ENCODE peak calls at places on chromosome 12, in seven cellular contexts. R is lung; X is NCI-H2081; L is fibroblast of pulmonary artery; S is GDM1; F is T-helper 1 cell; H is stimulated activated CD8-positive, alpha-beta memory T cell treated with anti-CD3 and anti-CD28 coated beads, Interleukin-15, amount 100 ng/mL, for 24 hours. Z is an unnamed sample.

GRCh38 chr12:102376251-102376747 is 104.1 kb downstream of the IGF1 start:
- DNase-seq in R (no peak), S (no peak), X (no peak), L (peak), F (no peak), H (no peak), Z (no peak)

GRCh38 chr12:103632554-103633216 is 45.6 kb downstream of the STAB2 start:
- DNase-seq in H (peak), L (peak), R (peak), S (peak), F (no peak), X (peak), Z (peak)

GRCh38 chr12:132263061-132263360 is 66.4 kb downstream of the GALNT9 start:
- DNase-seq in R (no peak), L (no peak), X (no peak), F (no peak), S (no peak), H (no peak), Z (no peak)

GRCh38 chr12:67534046-67534445 is 114.5 kb upstream of the DYRK2 start:
- DNase-seq in L (no peak), R (no peak), S (no peak), X (no peak), F (no peak), H (no peak), Z (no peak)

GRCh38 chr12:47801170-47801903 is 18.4 kb downstream of the HDAC7 start:
- DNase-seq in S (no peak), H (no peak), X (no peak), R (no peak), L (no peak), F (no peak), Z (no peak)

GRCh38 chr12:60279224-60279623 is 683.4 kb downstream of the SLC16A7 start:
- DNase-seq in F (no peak), S (no peak), L (peak), R (no peak), H (no peak), X (no peak), Z (no peak)

GRCh38 chr12:34286483-34286882 is 264.2 kb downstream of the ALG10 start:
- DNase-seq in R (no peak), S (no peak), H (no peak), X (no peak), L (no peak), F (no peak), Z (no peak)

GRCh38 chr12:12776261-12776660 is 9.2 kb upstream of the APOLD1 start:
- DNase-seq in F (no peak), X (peak), R (no peak), S (no peak), H (no peak), L (peak), Z (no peak)

GRCh38 chr12:1595026-1595561 is 713 bp upstream of the FBXL14 start:
- DNase-seq in S (no peak), F (no peak), R (no peak), X (no peak), L (no peak), H (no peak), Z (no peak)

GRCh38 chr12:75722714-75723200 is 211.3 kb upstream of the KRR1 start:
- DNase-seq in X (peak), L (peak), F (no peak), S (peak), R (peak), H (no peak), Z (peak)

GRCh38 chr12:31369712-31370521 is 44.0 kb upstream of the SINHCAF start:
- DNase-seq in X (no peak), H (no peak), L (peak), F (no peak), S (no peak), R (peak), Z (peak)

GRCh38 chr12:9064815-9065606 is 50.7 kb downstream of the A2M start:
- DNase-seq in H (no peak), F (peak), S (no peak), R (peak), L (peak), X (peak), Z (peak)

GRCh38 chr12:48768147-48768546 is 20.7 kb downstream of the ADCY6 start:
- DNase-seq in F (no peak), X (no peak), L (no peak), H (no peak), R (no peak), S (no peak), Z (no peak)

GRCh38 chr12:56007892-56008471 is 10.9 kb downstream of the SUOX start:
- DNase-seq in X (no peak), L (no peak), R (no peak), H (no peak), F (no peak), S (no peak), Z (no peak)

GRCh38 chr12:46524778-46525177 is 152.2 kb upstream of the SLC38A2 start:
- DNase-seq in H (no peak), S (no peak), X (no peak), F (no peak), L (peak), R (peak), Z (peak)

GRCh38 chr12:108833757-108834472 is 23.5 kb downstream of the SSH1 start:
- DNase-seq in S (no peak), R (no peak), H (no peak), F (no peak), L (peak), X (no peak), Z (no peak)

GRCh38 chr12:19031032-19031431 is 98.5 kb upstream of the PLEKHA5 start:
- DNase-seq in R (no peak), X (no peak), F (no peak), S (no peak), L (peak), H (no peak), Z (peak)

GRCh38 chr12:61272441-61272840 is 987.8 kb upstream of the USP15 start:
- DNase-seq in L (no peak), H (no peak), X (no peak), R (no peak), S (no peak), F (no peak), Z (no peak)

GRCh38 chr12:115155665-115156645 is 472.0 kb upstream of the TBX3 start:
- DNase-seq in X (no peak), H (no peak), S (no peak), R (no peak), F (no peak), L (peak), Z (no peak)

GRCh38 chr12:113061061-113061694 is 4.6 kb downstream of the DTX1 start:
- DNase-seq in H (no peak), X (no peak), S (no peak), L (no peak), R (no peak), F (no peak), Z (no peak)

GRCh38 chr12:100738086-100738485 is 56.5 kb upstream of the ANO4 start:
- DNase-seq in X (no peak), L (no peak), F (no peak), R (no peak), H (no peak), S (no peak), Z (no peak)

GRCh38 chr12:122013136-122013535 is 8.5 kb upstream of the BCL7A start:
- DNase-seq in L (no peak), R (no peak), F (no peak), X (no peak), S (no peak), H (no peak), Z (no peak)

GRCh38 chr12:1590083-1590979 is 4.0 kb downstream of the FBXL14 start:
- DNase-seq in L (peak), X (no peak), F (no peak), S (no peak), R (no peak), H (no peak), Z (no peak)

GRCh38 chr12:102960766-102961487 is 3.5 kb downstream of the ASCL1 start:
- DNase-seq in X (peak), L (no peak), F (no peak), R (no peak), H (no peak), S (no peak), Z (no peak)

GRCh38 chr12:107196681-107197080 is 103.3 kb upstream of the CRY1 start:
- DNase-seq in S (no peak), H (no peak), L (no peak), R (no peak), X (no peak), F (no peak), Z (no peak)

Z was measured in fibroblast of the conjunctiva.